ENCODE peak calls at places on chromosomes 3 and 15, in four cellular contexts. One of them, this sample, is unnamed.

GRCh38 chr3:179898024-179898423 is 138.7 kb downstream of the PEX5L start:
- DNase-seq in IMR-90: peak; percentile 55
- DNase-seq in mesenchymal stem cell: peak; percentile 64
- DNase-seq in H1: no peak
- DNase-seq in this sample: peak; percentile 54

GRCh38 chr15:100901702-100902435 is 17.3 kb upstream of the LRRK1 start:
- DNase-seq in H1: no peak
- DNase-seq in mesenchymal stem cell: no peak
- DNase-seq in IMR-90: no peak
- DNase-seq in this sample: no peak

GRCh38 chr3:134517796-134518195 is 31.9 kb downstream of the CEP63 start:
- DNase-seq in H1: no peak
- DNase-seq in mesenchymal stem cell: peak; percentile 58
- DNase-seq in IMR-90: peak; percentile 62
- DNase-seq in this sample: no peak

GRCh38 chr3:183548262-183548769 is 7.2 kb downstream of the KLHL6 start:
- DNase-seq in H1: peak; percentile 46
- DNase-seq in IMR-90: peak; percentile 72
- DNase-seq in mesenchymal stem cell: peak; percentile 74
- DNase-seq in this sample: peak; percentile 66

GRCh38 chr3:42080452-42080872 is 10.7 kb upstream of the TRAK1 start:
- DNase-seq in H1: no peak
- DNase-seq in IMR-90: peak; percentile 32
- DNase-seq in mesenchymal stem cell: peak; percentile 68
- DNase-seq in this sample: no peak

GRCh38 chr3:161689699-161690098 is 193.1 kb downstream of the OTOL1 start:
- DNase-seq in H1: no peak
- DNase-seq in IMR-90: no peak
- DNase-seq in mesenchymal stem cell: no peak
- DNase-seq in this sample: no peak

GRCh38 chr3:169575381-169575780 is 88.1 kb downstream of the MECOM start:
- DNase-seq in IMR-90: peak; percentile 45
- DNase-seq in mesenchymal stem cell: peak; percentile 13
- DNase-seq in H1: no peak
- DNase-seq in this sample: no peak

GRCh38 chr3:46866720-46867549 is 3.7 kb upstream of the MYL3 start:
- DNase-seq in H1: no peak
- DNase-seq in mesenchymal stem cell: peak; percentile 50
- DNase-seq in IMR-90: peak; percentile 21
- DNase-seq in this sample: no peak

GRCh38 chr15:84658080-84658787 is at the start of gene NMB:
- DNase-seq in H1: peak; percentile 77
- DNase-seq in mesenchymal stem cell: peak; percentile 82
- DNase-seq in IMR-90: peak; percentile 63
- DNase-seq in this sample: peak; percentile 86

GRCh38 chr15:56719021-56719612 is 14.2 kb downstream of the ZNF280D start:
- DNase-seq in H1: no peak
- DNase-seq in IMR-90: no peak
- DNase-seq in mesenchymal stem cell: no peak
- DNase-seq in this sample: no peak

GRCh38 chr3:169604568-169604967 is 58.9 kb downstream of the MECOM start:
- DNase-seq in H1: no peak
- DNase-seq in mesenchymal stem cell: no peak
- DNase-seq in IMR-90: no peak
- DNase-seq in this sample: no peak

GRCh38 chr3:72013104-72013503 is 228.2 kb upstream of the PROK2 start:
- DNase-seq in mesenchymal stem cell: no peak
- DNase-seq in IMR-90: no peak
- DNase-seq in H1: no peak
- DNase-seq in this sample: no peak
- H3K14ac ChIP-seq in mesenchymal stem cell: no peak overlapping the region
- H3K14ac ChIP-seq in IMR-90: no peak overlapping the region
- H3K14ac ChIP-seq in H1: no peak overlapping the region
- H3K14ac ChIP-seq in this sample: no peak overlapping the region

GRCh38 chr3:184570501-184570900 is 8.9 kb downstream of the EPHB3 start:
- DNase-seq in H1: no peak
- DNase-seq in mesenchymal stem cell: no peak
- DNase-seq in IMR-90: no peak
- DNase-seq in this sample: peak; percentile 90

GRCh38 chr3:184568591-184568917 is 7.0 kb downstream of the EPHB3 start:
- DNase-seq in H1: no peak
- DNase-seq in IMR-90: no peak
- DNase-seq in mesenchymal stem cell: no peak
- DNase-seq in this sample: no peak

GRCh38 chr3:184571750-184572377 is 10.3 kb downstream of the EPHB3 start:
- DNase-seq in IMR-90: no peak
- DNase-seq in mesenchymal stem cell: no peak
- DNase-seq in H1: no peak
- DNase-seq in this sample: no peak

GRCh38 chr3:184568918-184569829 is 7.6 kb downstream of the EPHB3 start:
- DNase-seq in mesenchymal stem cell: peak; percentile 87
- DNase-seq in H1: no peak
- DNase-seq in IMR-90: peak; percentile 97
- DNase-seq in this sample: no peak

GRCh38 chr3:184570035-184570434 is 8.4 kb downstream of the EPHB3 start:
- DNase-seq in H1: no peak
- DNase-seq in mesenchymal stem cell: no peak
- DNase-seq in IMR-90: no peak
- DNase-seq in this sample: no peak
- H2BK120ac ChIP-seq in H1: no peak overlapping the region
- H2BK120ac ChIP-seq in mesenchymal stem cell: peak overlapping the region; percentile 98
- H2BK120ac ChIP-seq in IMR-90: peak overlapping the region; percentile 80
- H2BK120ac ChIP-seq in this sample: peak overlapping the region; percentile 13

DNA sequence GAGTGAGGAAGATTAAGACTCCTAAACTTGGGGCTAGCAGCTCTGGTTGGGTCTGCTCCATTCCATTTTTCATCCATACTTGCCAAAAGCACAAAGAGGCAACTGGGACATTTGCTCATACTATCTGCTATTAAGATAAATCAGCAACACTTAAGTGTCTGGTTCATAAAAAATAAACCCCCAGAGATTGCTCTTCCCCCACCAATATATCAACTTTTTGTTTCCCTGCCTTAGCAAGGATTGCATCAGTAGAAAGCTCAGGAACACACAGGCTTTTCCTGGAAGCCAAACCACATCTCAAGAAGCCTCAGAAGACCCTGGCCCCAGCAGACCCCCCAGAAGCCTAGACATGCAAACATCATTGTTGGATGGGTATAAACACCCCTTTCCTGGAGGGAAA is 232.4 kb upstream of the WNT5A start:
- DNase-seq in IMR-90: no peak
- DNase-seq in mesenchymal stem cell: peak; percentile 41
- DNase-seq in H1: no peak
- DNase-seq in this sample: no peak
- H2BK15ac ChIP-seq in IMR-90: peak overlapping the region; percentile 6
- H2BK15ac ChIP-seq in mesenchymal stem cell: no peak overlapping the region
- H2BK15ac ChIP-seq in H1: no peak overlapping the region
- H2BK15ac ChIP-seq in this sample: no peak overlapping the region

GRCh38 chr15:58876306-58876705 is 57.2 kb downstream of the SLTM start:
- DNase-seq in H1: no peak
- DNase-seq in mesenchymal stem cell: no peak
- DNase-seq in IMR-90: no peak
- DNase-seq in this sample: no peak

GRCh38 chr15:58875343-58875742 is 58.1 kb downstream of the SLTM start:
- DNase-seq in mesenchymal stem cell: no peak
- DNase-seq in IMR-90: peak; percentile 5
- DNase-seq in H1: no peak
- DNase-seq in this sample: no peak

GRCh38 chr15:58882243-58882642 is 51.2 kb downstream of the SLTM start:
- DNase-seq in mesenchymal stem cell: no peak
- DNase-seq in H1: no peak
- DNase-seq in IMR-90: no peak
- DNase-seq in this sample: no peak

GRCh38 chr15:58880320-58880719 is 53.2 kb downstream of the SLTM start:
- DNase-seq in mesenchymal stem cell: no peak
- DNase-seq in IMR-90: no peak
- DNase-seq in H1: no peak
- DNase-seq in this sample: no peak

GRCh38 chr15:58877999-58878825 is 55.3 kb downstream of the SLTM start:
- DNase-seq in H1: no peak
- DNase-seq in IMR-90: no peak
- DNase-seq in mesenchymal stem cell: no peak
- DNase-seq in this sample: no peak
- H3K14ac ChIP-seq in H1: no peak overlapping the region
- H3K14ac ChIP-seq in IMR-90: no peak overlapping the region
- H3K14ac ChIP-seq in mesenchymal stem cell: no peak overlapping the region
- H3K14ac ChIP-seq in this sample: no peak overlapping the region

GRCh38 chr3:177604181-177604580 is 406.9 kb upstream of the TBL1XR1 start:
- DNase-seq in IMR-90: no peak
- DNase-seq in mesenchymal stem cell: no peak
- DNase-seq in H1: no peak
- DNase-seq in this sample: no peak
- H2BK120ac ChIP-seq in IMR-90: no peak overlapping the region
- H2BK120ac ChIP-seq in mesenchymal stem cell: no peak overlapping the region
- H2BK120ac ChIP-seq in H1: no peak overlapping the region
- H2BK120ac ChIP-seq in this sample: no peak overlapping the region

GRCh38 chr15:26223720-26224119 is 360.6 kb upstream of the ATP10A start:
- DNase-seq in mesenchymal stem cell: no peak
- DNase-seq in IMR-90: no peak
- DNase-seq in H1: no peak
- DNase-seq in this sample: no peak
- H2BK15ac ChIP-seq in mesenchymal stem cell: no peak overlapping the region
- H2BK15ac ChIP-seq in IMR-90: no peak overlapping the region
- H2BK15ac ChIP-seq in H1: no peak overlapping the region
- H2BK15ac ChIP-seq in this sample: no peak overlapping the region

GRCh38 chr3:24300949-24301348 is 193.7 kb downstream of the THRB start:
- DNase-seq in H1: no peak
- DNase-seq in mesenchymal stem cell: no peak
- DNase-seq in IMR-90: no peak
- DNase-seq in this sample: no peak
- H3K14ac ChIP-seq in H1: no peak overlapping the region
- H3K14ac ChIP-seq in mesenchymal stem cell: no peak overlapping the region
- H3K14ac ChIP-seq in IMR-90: no peak overlapping the region
- H3K14ac ChIP-seq in this sample: no peak overlapping the region

GRCh38 chr3:129563850-129564535 is 21.0 kb downstream of the H1-8 start:
- DNase-seq in mesenchymal stem cell: no peak
- DNase-seq in H1: no peak
- DNase-seq in IMR-90: no peak
- DNase-seq in this sample: no peak
- H2BK120ac ChIP-seq in mesenchymal stem cell: no peak overlapping the region
- H2BK120ac ChIP-seq in H1: no peak overlapping the region
- H2BK120ac ChIP-seq in IMR-90: no peak overlapping the region
- H2BK120ac ChIP-seq in this sample: no peak overlapping the region